ENCODE peak calls at places on chromosomes 5 and 9, in five cellular contexts. One of them, this sample, is unnamed.

GRCh38 chr5:14277407-14278320 is 134.5 kb downstream of the TRIO start:
- DNase-seq in cardiac muscle cell: no peak
- DNase-seq in fibroblast of villous mesenchyme: no peak
- DNase-seq in dorsolateral prefrontal cortex: no peak
- DNase-seq in heart right ventricle: no peak
- DNase-seq in this sample: no peak

GRCh38 chr9:99377790-99378775 is 156.0 kb downstream of the SEC61B start:
- DNase-seq in cardiac muscle cell: peak; percentile 9
- DNase-seq in fibroblast of villous mesenchyme: peak; percentile 42
- DNase-seq in dorsolateral prefrontal cortex: no peak
- DNase-seq in heart right ventricle: no peak
- DNase-seq in this sample: no peak

GRCh38 chr5:123813937-123814624 is 302.1 kb downstream of the CSNK1G3 start:
- DNase-seq in heart right ventricle: no peak
- DNase-seq in cardiac muscle cell: peak; percentile 58
- DNase-seq in dorsolateral prefrontal cortex: no peak
- DNase-seq in fibroblast of villous mesenchyme: peak; percentile 89
- DNase-seq in this sample: peak; percentile 88

GRCh38 chr5:164475339-164475977 is 970.0 kb downstream of the MAT2B start:
- DNase-seq in dorsolateral prefrontal cortex: no peak
- DNase-seq in fibroblast of villous mesenchyme: peak; percentile 1
- DNase-seq in heart right ventricle: no peak
- DNase-seq in cardiac muscle cell: peak; percentile 59
- DNase-seq in this sample: peak; percentile 10

GRCh38 chr5:5347442-5347841 is 75.0 kb upstream of the ICE1 start:
- DNase-seq in cardiac muscle cell: no peak
- DNase-seq in dorsolateral prefrontal cortex: no peak
- DNase-seq in heart right ventricle: no peak
- DNase-seq in fibroblast of villous mesenchyme: no peak
- DNase-seq in this sample: no peak

GRCh38 chr5:172172912-172173591 is 15.0 kb downstream of the STK10 start:
- DNase-seq in dorsolateral prefrontal cortex: peak; percentile 62
- DNase-seq in cardiac muscle cell: no peak
- DNase-seq in fibroblast of villous mesenchyme: no peak
- DNase-seq in heart right ventricle: peak; percentile 56
- DNase-seq in this sample: no peak

GRCh38 chr5:1110930-1111726 is 735 bp downstream of the SLC12A7 start:
- DNase-seq in dorsolateral prefrontal cortex: no peak
- DNase-seq in heart right ventricle: peak; percentile 71
- DNase-seq in fibroblast of villous mesenchyme: peak; percentile 37
- DNase-seq in cardiac muscle cell: peak; percentile 21
- DNase-seq in this sample: no peak

GRCh38 chr9:2765250-2765880 is 48.1 kb downstream of the KCNV2 start:
- DNase-seq in fibroblast of villous mesenchyme: no peak
- DNase-seq in heart right ventricle: no peak
- DNase-seq in cardiac muscle cell: no peak
- DNase-seq in dorsolateral prefrontal cortex: no peak
- DNase-seq in this sample: no peak

GRCh38 chr5:40288791-40289475 is 390.8 kb upstream of the PTGER4 start:
- DNase-seq in cardiac muscle cell: no peak
- DNase-seq in fibroblast of villous mesenchyme: peak; percentile 25
- DNase-seq in heart right ventricle: no peak
- DNase-seq in dorsolateral prefrontal cortex: no peak
- DNase-seq in this sample: no peak

GRCh38 chr5:38780950-38781349 is 64.9 kb upstream of the OSMR start:
- DNase-seq in fibroblast of villous mesenchyme: peak; percentile 86
- DNase-seq in dorsolateral prefrontal cortex: no peak
- DNase-seq in cardiac muscle cell: peak; percentile 95
- DNase-seq in heart right ventricle: peak; percentile 81
- DNase-seq in this sample: peak; percentile 65

GRCh38 chr9:84343111-84343521 is 2.6 kb upstream of the SLC28A3 start:
- DNase-seq in cardiac muscle cell: peak; percentile 90
- DNase-seq in heart right ventricle: no peak
- DNase-seq in fibroblast of villous mesenchyme: peak; percentile 63
- DNase-seq in dorsolateral prefrontal cortex: no peak
- DNase-seq in this sample: no peak

GRCh38 chr9:33852216-33852826 is 35.4 kb downstream of the UBE2R2 start:
- DNase-seq in cardiac muscle cell: peak; percentile 56
- DNase-seq in heart right ventricle: peak; percentile 80
- DNase-seq in fibroblast of villous mesenchyme: peak; percentile 51
- DNase-seq in dorsolateral prefrontal cortex: peak; percentile 59
- DNase-seq in this sample: peak; percentile 20

GRCh38 chr9:104864675-104865104 is 63.3 kb downstream of the ABCA1 start:
- DNase-seq in cardiac muscle cell: peak; percentile 83
- DNase-seq in heart right ventricle: no peak
- DNase-seq in fibroblast of villous mesenchyme: peak; percentile 98
- DNase-seq in dorsolateral prefrontal cortex: no peak
- DNase-seq in this sample: peak; percentile 93

GRCh38 chr9:137575382-137575724 is 3.4 kb downstream of the DPH7 start:
- DNase-seq in dorsolateral prefrontal cortex: peak; percentile 49
- DNase-seq in fibroblast of villous mesenchyme: peak; percentile 77
- DNase-seq in heart right ventricle: no peak
- DNase-seq in cardiac muscle cell: no peak
- DNase-seq in this sample: no peak

GRCh38 chr5:179415291-179416060 is 70.2 kb upstream of the ADAMTS2 start:
- DNase-seq in dorsolateral prefrontal cortex: no peak
- DNase-seq in fibroblast of villous mesenchyme: no peak
- DNase-seq in cardiac muscle cell: no peak
- DNase-seq in heart right ventricle: no peak
- DNase-seq in this sample: no peak

GRCh38 chr5:34803974-34804373 is 35.0 kb upstream of the TTC23L start:
- DNase-seq in heart right ventricle: no peak
- DNase-seq in fibroblast of villous mesenchyme: peak; percentile 53
- DNase-seq in cardiac muscle cell: peak; percentile 34
- DNase-seq in dorsolateral prefrontal cortex: no peak
- DNase-seq in this sample: no peak

GRCh38 chr9:104342552-104342951 is 161.5 kb upstream of the OR13F1 start:
- DNase-seq in heart right ventricle: no peak
- DNase-seq in fibroblast of villous mesenchyme: no peak
- DNase-seq in cardiac muscle cell: no peak
- DNase-seq in dorsolateral prefrontal cortex: no peak
- DNase-seq in this sample: no peak

GRCh38 chr9:136419092-136419420 is 8.6 kb downstream of the PMPCA start:
- DNase-seq in cardiac muscle cell: no peak
- DNase-seq in fibroblast of villous mesenchyme: no peak
- DNase-seq in heart right ventricle: no peak
- DNase-seq in dorsolateral prefrontal cortex: no peak
- DNase-seq in this sample: no peak

GRCh38 chr5:42944989-42945388 is 95.1 kb downstream of the ANXA2R start:
- DNase-seq in heart right ventricle: no peak
- DNase-seq in dorsolateral prefrontal cortex: no peak
- DNase-seq in cardiac muscle cell: peak; percentile 92
- DNase-seq in fibroblast of villous mesenchyme: peak; percentile 88
- DNase-seq in this sample: peak; percentile 88

GRCh38 chr9:72952914-72953313 is at the start of gene ALDH1A1:
- DNase-seq in fibroblast of villous mesenchyme: peak; percentile 42
- DNase-seq in cardiac muscle cell: no peak
- DNase-seq in dorsolateral prefrontal cortex: no peak
- DNase-seq in heart right ventricle: no peak
- DNase-seq in this sample: peak; percentile 55

GRCh38 chr5:115274584-115274983 is 11.9 kb upstream of the PGGT1B start:
- DNase-seq in fibroblast of villous mesenchyme: no peak
- DNase-seq in dorsolateral prefrontal cortex: no peak
- DNase-seq in heart right ventricle: no peak
- DNase-seq in cardiac muscle cell: no peak
- DNase-seq in this sample: no peak

GRCh38 chr9:5870691-5871090 is 20.0 kb upstream of the MLANA start:
- DNase-seq in dorsolateral prefrontal cortex: no peak
- DNase-seq in cardiac muscle cell: no peak
- DNase-seq in heart right ventricle: no peak
- DNase-seq in fibroblast of villous mesenchyme: no peak
- DNase-seq in this sample: peak; percentile 30

GRCh38 chr5:68134033-68134668 is 81.4 kb upstream of the PIK3R1 start:
- DNase-seq in dorsolateral prefrontal cortex: no peak
- DNase-seq in cardiac muscle cell: peak; percentile 55
- DNase-seq in fibroblast of villous mesenchyme: peak; percentile 12
- DNase-seq in heart right ventricle: no peak
- DNase-seq in this sample: peak; percentile 24

GRCh38 chr9:135664801-135665794 is 2.0 kb downstream of the LCN9 start:
- DNase-seq in dorsolateral prefrontal cortex: no peak
- DNase-seq in fibroblast of villous mesenchyme: no peak
- DNase-seq in heart right ventricle: no peak
- DNase-seq in cardiac muscle cell: no peak
- DNase-seq in this sample: no peak

GRCh38 chr5:173968154-173968553 is 20.8 kb upstream of the C5orf47 start:
- DNase-seq in cardiac muscle cell: no peak
- DNase-seq in fibroblast of villous mesenchyme: no peak
- DNase-seq in dorsolateral prefrontal cortex: peak; percentile 78
- DNase-seq in heart right ventricle: no peak
- DNase-seq in this sample: no peak

GRCh38 chr5:54301215-54301614 is 9.2 kb downstream of the ARL15 start:
- DNase-seq in fibroblast of villous mesenchyme: no peak
- DNase-seq in cardiac muscle cell: peak; percentile 11
- DNase-seq in dorsolateral prefrontal cortex: no peak
- DNase-seq in heart right ventricle: no peak
- DNase-seq in this sample: no peak

GRCh38 chr9:97923529-97924108 is 1.3 kb upstream of the TRMO start:
- DNase-seq in fibroblast of villous mesenchyme: peak; percentile 83
- DNase-seq in dorsolateral prefrontal cortex: peak; percentile 74
- DNase-seq in cardiac muscle cell: peak; percentile 83
- DNase-seq in heart right ventricle: peak; percentile 84
- DNase-seq in this sample: peak; percentile 86

GRCh38 chr9:77589046-77589795 is 58.9 kb downstream of the GNA14 start:
- DNase-seq in cardiac muscle cell: no peak
- DNase-seq in dorsolateral prefrontal cortex: no peak
- DNase-seq in heart right ventricle: no peak
- DNase-seq in fibroblast of villous mesenchyme: no peak
- DNase-seq in this sample: no peak

GRCh38 chr5:131647078-131647769 is 12.2 kb upstream of the RAPGEF6 start:
- DNase-seq in cardiac muscle cell: no peak
- DNase-seq in heart right ventricle: no peak
- DNase-seq in fibroblast of villous mesenchyme: no peak
- DNase-seq in dorsolateral prefrontal cortex: no peak
- DNase-seq in this sample: no peak

GRCh38 chr5:127878174-127878750 is 175.1 kb downstream of the CCDC192 start:
- DNase-seq in dorsolateral prefrontal cortex: no peak
- DNase-seq in fibroblast of villous mesenchyme: peak; percentile 54
- DNase-seq in cardiac muscle cell: peak; percentile 77
- DNase-seq in heart right ventricle: peak; percentile 55
- DNase-seq in this sample: no peak

GRCh38 chr9:34403554-34404380 is 27.1 kb upstream of the MYORG start:
- DNase-seq in heart right ventricle: peak; percentile 71
- DNase-seq in dorsolateral prefrontal cortex: peak; percentile 73
- DNase-seq in fibroblast of villous mesenchyme: peak; percentile 58
- DNase-seq in cardiac muscle cell: peak; percentile 70
- DNase-seq in this sample: peak; percentile 43

GRCh38 chr5:167576126-167576525 is 715.3 kb upstream of the WWC1 start:
- DNase-seq in heart right ventricle: no peak
- DNase-seq in fibroblast of villous mesenchyme: no peak
- DNase-seq in cardiac muscle cell: no peak
- DNase-seq in dorsolateral prefrontal cortex: no peak
- DNase-seq in this sample: no peak
- TF ChIP-seq CTCF in heart right ventricle: no peak
- TF ChIP-seq CTCF in fibroblast of villous mesenchyme: no peak
- TF ChIP-seq CTCF in cardiac muscle cell: no peak
- TF ChIP-seq CTCF in dorsolateral prefrontal cortex: no peak
- TF ChIP-seq CTCF in this sample: peak; percentile 17

GRCh38 chr5:139901971-139902370 is 106.4 kb downstream of the PSD2 start:
- DNase-seq in dorsolateral prefrontal cortex: no peak
- DNase-seq in cardiac muscle cell: no peak
- DNase-seq in heart right ventricle: no peak
- DNase-seq in fibroblast of villous mesenchyme: no peak
- DNase-seq in this sample: no peak

GRCh38 chr5:139904566-139905400 is 109.2 kb downstream of the PSD2 start:
- DNase-seq in cardiac muscle cell: no peak
- DNase-seq in heart right ventricle: no peak
- DNase-seq in dorsolateral prefrontal cortex: no peak
- DNase-seq in fibroblast of villous mesenchyme: no peak
- DNase-seq in this sample: peak; percentile 4

GRCh38 chr5:139905401-139905800 is 109.8 kb downstream of the PSD2 start:
- DNase-seq in dorsolateral prefrontal cortex: no peak
- DNase-seq in fibroblast of villous mesenchyme: no peak
- DNase-seq in cardiac muscle cell: no peak
- DNase-seq in heart right ventricle: no peak
- DNase-seq in this sample: no peak

GRCh38 chr5:139903805-139904565 is 108.4 kb downstream of the PSD2 start:
- DNase-seq in heart right ventricle: no peak
- DNase-seq in fibroblast of villous mesenchyme: no peak
- DNase-seq in cardiac muscle cell: peak; percentile 12
- DNase-seq in dorsolateral prefrontal cortex: peak; percentile 56
- DNase-seq in this sample: no peak

GRCh38 chr5:139903450-139903804 is 107.8 kb downstream of the PSD2 start:
- DNase-seq in heart right ventricle: no peak
- DNase-seq in cardiac muscle cell: no peak
- DNase-seq in fibroblast of villous mesenchyme: no peak
- DNase-seq in dorsolateral prefrontal cortex: no peak
- DNase-seq in this sample: no peak
- H3K4me3 ChIP-seq in heart right ventricle: peak overlapping the region; percentile 61
- H3K4me3 ChIP-seq in cardiac muscle cell: peak overlapping the region; percentile 38
- H3K4me3 ChIP-seq in fibroblast of villous mesenchyme: no peak overlapping the region
- H3K4me3 ChIP-seq in dorsolateral prefrontal cortex: peak overlapping the region; percentile 75
- H3K4me3 ChIP-seq in this sample: no peak overlapping the region

GRCh38 chr9:130159057-130159456 is 13.1 kb upstream of the NCS1 start:
- DNase-seq in heart right ventricle: no peak
- DNase-seq in cardiac muscle cell: no peak
- DNase-seq in fibroblast of villous mesenchyme: no peak
- DNase-seq in dorsolateral prefrontal cortex: no peak
- DNase-seq in this sample: no peak

GRCh38 chr9:130154816-130155215 is 17.4 kb upstream of the NCS1 start:
- DNase-seq in fibroblast of villous mesenchyme: no peak
- DNase-seq in heart right ventricle: no peak
- DNase-seq in dorsolateral prefrontal cortex: no peak
- DNase-seq in cardiac muscle cell: no peak
- DNase-seq in this sample: no peak

GRCh38 chr9:130157079-130157478 is 15.1 kb upstream of the NCS1 start:
- DNase-seq in fibroblast of villous mesenchyme: no peak
- DNase-seq in cardiac muscle cell: no peak
- DNase-seq in dorsolateral prefrontal cortex: no peak
- DNase-seq in heart right ventricle: no peak
- DNase-seq in this sample: no peak

GRCh38 chr9:130155647-130156046 is 16.6 kb upstream of the NCS1 start:
- DNase-seq in cardiac muscle cell: no peak
- DNase-seq in heart right ventricle: no peak
- DNase-seq in fibroblast of villous mesenchyme: no peak
- DNase-seq in dorsolateral prefrontal cortex: no peak
- DNase-seq in this sample: no peak

DNA sequence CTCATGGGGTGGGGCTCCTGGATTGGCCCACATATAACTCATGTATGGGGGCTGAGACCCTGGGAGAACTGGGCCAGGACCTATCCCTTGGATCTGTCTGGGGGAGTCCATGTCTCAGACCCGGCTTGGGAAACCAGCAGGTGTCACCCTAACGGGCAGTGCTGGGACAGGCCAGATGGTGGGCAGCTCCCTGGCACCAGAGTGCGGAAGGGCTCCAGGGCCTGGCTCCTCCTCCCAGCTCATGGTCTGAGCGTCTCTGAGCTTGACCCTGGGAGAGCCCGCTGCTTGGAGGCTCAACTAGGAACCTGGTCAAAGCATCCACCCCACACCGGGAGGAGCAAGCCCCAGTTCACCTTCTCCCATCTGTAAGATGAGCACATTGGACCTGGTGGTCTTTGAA is 15.5 kb upstream of the NCS1 start:
- DNase-seq in heart right ventricle: no peak
- DNase-seq in dorsolateral prefrontal cortex: no peak
- DNase-seq in cardiac muscle cell: no peak
- DNase-seq in fibroblast of villous mesenchyme: no peak
- DNase-seq in this sample: no peak
- TF ChIP-seq CTCF in heart right ventricle: peak; percentile 20
- TF ChIP-seq CTCF in dorsolateral prefrontal cortex: peak; percentile 30
- TF ChIP-seq CTCF in cardiac muscle cell: no peak
- TF ChIP-seq CTCF in fibroblast of villous mesenchyme: peak; percentile 17
- TF ChIP-seq CTCF in this sample: no peak

GRCh38 chr9:21579743-21580142 is 97.6 kb upstream of the IFNE start:
- DNase-seq in cardiac muscle cell: peak; percentile 10
- DNase-seq in fibroblast of villous mesenchyme: no peak
- DNase-seq in dorsolateral prefrontal cortex: no peak
- DNase-seq in heart right ventricle: no peak
- DNase-seq in this sample: no peak
- H3K4me3 ChIP-seq in cardiac muscle cell: no peak overlapping the region
- H3K4me3 ChIP-seq in fibroblast of villous mesenchyme: no peak overlapping the region
- H3K4me3 ChIP-seq in dorsolateral prefrontal cortex: no peak overlapping the region
- H3K4me3 ChIP-seq in heart right ventricle: no peak overlapping the region
- H3K4me3 ChIP-seq in this sample: no peak overlapping the region